ENCODE peak calls at places on chromosomes 13 and 19, in four cellular contexts. V is nephron progenitor cell, F is type B pancreatic cell, T is uterus. E is an unnamed sample.

GRCh38 chr13:114032121-114032799 is 58.4 kb upstream of the C13orf46 start:
- DNase-seq in V (no peak), F (no peak), T (peak; percentile 73), E (no peak)

GRCh38 chr13:95714142-95714832 is 37.3 kb downstream of the DNAJC3 start:
- DNase-seq in V (no peak), F (no peak), T (no peak), E (no peak)

GRCh38 chr13:75226092-75226491 is 255.9 kb downstream of the TBC1D4 start:
- DNase-seq in V (no peak), F (no peak), T (no peak), E (no peak)

GRCh38 chr19:47107201-47107952 is 6.2 kb downstream of the ZC3H4 start:
- DNase-seq in V (no peak), F (no peak), T (no peak), E (no peak)

GRCh38 chr19:21023901-21024300 is 3.4 kb downstream of the ZNF430 start:
- DNase-seq in V (no peak), F (no peak), T (no peak), E (no peak)

GRCh38 chr19:39512964-39513363 is 2.0 kb upstream of the SELENOV start:
- DNase-seq in V (no peak), F (no peak), T (no peak), E (no peak)

GRCh38 chr13:31267126-31267784 is 67.5 kb downstream of the B3GLCT start:
- DNase-seq in V (no peak), F (no peak), T (no peak), E (no peak)

GRCh38 chr13:102584423-102584822 is 12.4 kb upstream of the TPP2 start:
- DNase-seq in V (no peak), F (no peak), T (no peak), E (no peak)

GRCh38 chr13:50119593-50119992 is 104.3 kb downstream of the KCNRG start:
- DNase-seq in V (no peak), F (no peak), T (no peak), E (no peak)

GRCh38 chr13:50162567-50162966 is 147.3 kb downstream of the KCNRG start:
- DNase-seq in V (no peak), F (no peak), T (no peak), E (no peak)

GRCh38 chr19:29952127-29952526 is 10.1 kb downstream of the URI1 start:
- DNase-seq in V (no peak), F (no peak), T (no peak), E (no peak)

DNA sequence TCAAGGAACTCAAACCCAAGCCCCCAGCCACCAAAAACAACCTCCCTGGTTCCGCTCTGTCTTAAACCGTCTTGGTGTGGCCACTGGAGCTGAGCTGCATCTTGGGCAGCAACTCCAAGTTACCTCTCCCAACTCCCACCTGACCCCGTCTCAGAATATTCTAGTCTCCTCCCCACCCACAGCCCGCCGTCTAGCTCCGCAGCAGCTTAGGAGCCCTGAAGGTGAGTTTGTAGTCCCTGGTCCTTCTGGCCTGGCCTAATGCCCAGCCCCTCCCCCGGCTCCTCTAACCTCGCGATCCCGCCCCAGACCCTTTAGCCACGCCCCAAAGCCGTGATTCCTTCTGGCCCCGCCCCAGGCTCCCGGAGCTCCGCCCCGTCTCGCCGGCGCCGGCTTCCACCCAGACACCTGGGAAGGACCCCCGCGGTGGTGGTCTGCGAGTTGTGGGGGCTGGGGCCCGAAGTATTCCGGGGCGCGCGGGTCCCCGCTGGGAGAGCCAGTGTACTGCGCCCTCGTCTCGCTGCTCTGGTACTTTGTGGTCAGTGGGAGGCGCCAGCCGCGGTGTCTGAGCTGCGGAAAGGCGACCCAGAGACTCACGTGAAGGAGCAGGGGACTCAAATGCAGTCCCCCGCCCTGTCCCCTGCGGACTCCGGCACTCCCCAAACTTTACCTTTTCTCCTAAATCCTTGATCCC is 2.5 kb upstream of the LHB start:
- DNase-seq in V (peak; percentile 57), F (no peak), T (peak; percentile 64), E (peak; percentile 41)
- TF ChIP-seq CTCF in V (no peak), F (peak; percentile 61), T (no peak), E (no peak)

GRCh38 chr13:20206065-20206725 is 13.5 kb upstream of the GJB2 start:
- DNase-seq in V (no peak), F (no peak), T (no peak), E (no peak)
- TF ChIP-seq CTCF in V (no peak), F (no peak), T (no peak), E (no peak)

GRCh38 chr13:20037908-20038307 is 79.4 kb downstream of the ZMYM2 start:
- DNase-seq in V (no peak), F (no peak), T (no peak), E (no peak)

GRCh38 chr13:20033486-20033885 is 75.0 kb downstream of the ZMYM2 start:
- DNase-seq in V (no peak), F (no peak), T (no peak), E (no peak)

GRCh38 chr13:20035130-20035529 is 76.6 kb downstream of the ZMYM2 start:
- DNase-seq in V (no peak), F (no peak), T (no peak), E (no peak)
- TF ChIP-seq CTCF in V (no peak), F (peak; percentile 28), T (no peak), E (no peak)

DNA sequence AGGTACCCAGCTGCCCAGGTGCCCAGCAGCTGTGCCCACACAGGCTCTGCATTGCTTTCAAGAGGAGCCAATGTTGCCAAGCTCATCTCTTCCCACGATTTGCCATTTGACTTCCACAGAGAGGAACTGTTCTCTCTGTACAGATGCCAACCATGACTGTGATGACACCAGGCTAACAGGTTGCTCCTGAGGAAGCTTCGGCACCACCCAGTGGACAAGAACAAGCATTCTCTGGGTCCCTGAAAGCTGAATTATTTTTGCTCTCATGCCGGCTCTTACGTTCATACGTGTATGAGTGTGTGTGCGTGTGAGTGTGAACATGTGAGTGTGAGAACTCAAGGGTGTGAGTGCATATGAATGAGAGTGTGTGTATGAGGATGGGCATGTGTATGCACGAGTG is 535.2 kb downstream of the LIG4 start:
- DNase-seq in V (no peak), F (no peak), T (no peak), E (no peak)
- TF ChIP-seq CTCF in V (no peak), F (no peak), T (no peak), E (no peak)

DNA sequence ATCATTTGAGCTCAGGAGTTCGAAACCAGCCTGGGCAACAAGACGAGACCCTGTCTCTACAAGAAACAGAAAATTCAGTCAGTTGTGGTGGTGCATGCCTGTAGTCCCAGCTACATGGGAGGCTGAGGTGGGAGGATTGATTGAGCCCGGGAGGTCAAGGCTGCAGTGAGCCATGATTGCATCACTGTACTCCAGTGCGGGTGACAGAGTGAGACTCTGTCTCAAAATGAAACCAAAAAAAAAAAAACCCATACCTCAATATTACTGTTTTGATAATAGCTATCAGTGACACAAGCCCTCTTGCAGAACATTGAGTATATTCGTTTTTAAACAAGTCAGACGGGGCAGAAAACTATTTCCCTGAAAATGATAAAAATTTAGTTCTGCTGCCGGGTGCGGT is 16.2 kb downstream of the ZNF791 start:
- DNase-seq in V (no peak), F (no peak), T (no peak), E (no peak)
- TF ChIP-seq CTCF in V (no peak), F (no peak), T (no peak), E (no peak)

DNA sequence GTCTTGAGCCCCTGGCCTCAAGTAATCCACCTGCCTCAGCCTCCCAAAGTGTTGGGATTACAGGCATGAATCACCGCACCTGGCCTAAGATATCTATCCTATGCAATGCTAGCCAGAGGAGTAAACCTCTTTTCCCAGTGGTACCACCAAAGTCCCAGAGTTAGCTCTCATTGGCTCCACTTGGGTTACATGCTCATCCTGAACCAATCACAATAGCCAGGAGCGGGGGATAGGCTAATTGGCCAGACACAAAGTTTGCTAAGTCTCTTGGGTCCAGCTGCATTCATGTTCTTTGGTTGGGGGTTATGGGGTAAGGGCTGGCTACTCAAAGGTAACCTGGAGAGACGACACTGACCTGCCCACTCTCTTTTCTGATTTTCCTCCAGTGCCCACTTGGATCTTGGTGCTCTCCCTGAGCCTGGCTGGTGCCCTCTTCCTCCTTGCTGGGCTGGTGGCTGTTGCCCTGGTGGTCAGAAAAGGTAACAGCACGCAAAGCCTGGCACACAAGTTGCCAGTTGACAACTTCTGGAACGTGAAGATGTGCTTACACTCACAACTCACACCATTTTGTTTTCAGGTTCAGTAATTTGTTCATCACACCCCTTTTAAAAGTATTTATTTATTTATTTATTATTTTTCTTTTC is 7.8 kb downstream of the C19orf38 start:
- DNase-seq in V (peak; percentile 25), F (no peak), T (no peak), E (no peak)
- TF ChIP-seq CTCF in V (peak; percentile 48), F (peak; percentile 69), T (no peak), E (no peak)

GRCh38 chr13:105599477-105600037 is 935.9 kb downstream of the EFNB2 start:
- DNase-seq in V (no peak), F (no peak), T (no peak), E (no peak)
- TF ChIP-seq CTCF in V (no peak), F (no peak), T (no peak), E (no peak)

GRCh38 chr19:7831452-7831851 is 1.4 kb downstream of the EVI5L start:
- DNase-seq in V (peak; percentile 57), F (no peak), T (no peak), E (no peak)
- TF ChIP-seq CTCF in V (peak; percentile 26), F (peak; percentile 41), T (no peak), E (no peak)